ENCODE peak calls at places on chromosomes 5 and 9, in eight cellular contexts. J is fibroblast of lung, S is lung, L is cardiac muscle cell, F is heart left ventricle, V is psoas muscle, R is neural progenitor cell, P is DND-41. E is an unnamed sample. For H3K4me1, the result is how much of the 10 kb centered on the place peaks cover.

GRCh38 chr9:91658513-91659105 is 235.0 kb upstream of the NFIL3 start:
- DNase-seq in F (no peak), J (no peak), P (no peak), R (no peak), S (no peak), L (no peak), V (no peak), E (no peak)

GRCh38 chr9:113578877-113579269 is 115.3 kb downstream of the RGS3 start:
- DNase-seq in P (peak), R (no peak), L (peak), V (peak), F (peak), S (peak), J (peak), E (peak)

GRCh38 chr5:113606298-113607134 is 93.0 kb downstream of the YTHDC2 start:
- DNase-seq in P (peak), S (peak), R (peak), J (peak), F (peak), L (peak), V (no peak), E (no peak)

GRCh38 chr5:97840643-97841042 is 657.6 kb upstream of the RIOK2 start:
- DNase-seq in V (no peak), P (no peak), L (peak), F (no peak), J (no peak), S (no peak), R (no peak), E (no peak)

GRCh38 chr9:98140503-98140902 is 21.5 kb upstream of the TRIM14 start:
- DNase-seq in P (no peak), S (no peak), R (no peak), V (no peak), L (no peak), J (no peak), F (no peak), E (no peak)

GRCh38 chr9:113622600-113623400 is 159.3 kb downstream of the RGS3 start:
- DNase-seq in P (no peak), V (no peak), J (peak), L (peak), F (no peak), R (no peak), S (no peak), E (no peak)

GRCh38 chr9:136111910-136112309 is 6.8 kb downstream of the TMEM250 start:
- DNase-seq in V (no peak), J (no peak), F (no peak), P (no peak), S (no peak), L (no peak), R (no peak), E (no peak)

GRCh38 chr5:157324237-157324636 is 58.3 kb downstream of the CYFIP2 start:
- DNase-seq in R (no peak), V (no peak), L (no peak), F (no peak), J (no peak), S (no peak), P (peak), E (no peak)

DNA sequence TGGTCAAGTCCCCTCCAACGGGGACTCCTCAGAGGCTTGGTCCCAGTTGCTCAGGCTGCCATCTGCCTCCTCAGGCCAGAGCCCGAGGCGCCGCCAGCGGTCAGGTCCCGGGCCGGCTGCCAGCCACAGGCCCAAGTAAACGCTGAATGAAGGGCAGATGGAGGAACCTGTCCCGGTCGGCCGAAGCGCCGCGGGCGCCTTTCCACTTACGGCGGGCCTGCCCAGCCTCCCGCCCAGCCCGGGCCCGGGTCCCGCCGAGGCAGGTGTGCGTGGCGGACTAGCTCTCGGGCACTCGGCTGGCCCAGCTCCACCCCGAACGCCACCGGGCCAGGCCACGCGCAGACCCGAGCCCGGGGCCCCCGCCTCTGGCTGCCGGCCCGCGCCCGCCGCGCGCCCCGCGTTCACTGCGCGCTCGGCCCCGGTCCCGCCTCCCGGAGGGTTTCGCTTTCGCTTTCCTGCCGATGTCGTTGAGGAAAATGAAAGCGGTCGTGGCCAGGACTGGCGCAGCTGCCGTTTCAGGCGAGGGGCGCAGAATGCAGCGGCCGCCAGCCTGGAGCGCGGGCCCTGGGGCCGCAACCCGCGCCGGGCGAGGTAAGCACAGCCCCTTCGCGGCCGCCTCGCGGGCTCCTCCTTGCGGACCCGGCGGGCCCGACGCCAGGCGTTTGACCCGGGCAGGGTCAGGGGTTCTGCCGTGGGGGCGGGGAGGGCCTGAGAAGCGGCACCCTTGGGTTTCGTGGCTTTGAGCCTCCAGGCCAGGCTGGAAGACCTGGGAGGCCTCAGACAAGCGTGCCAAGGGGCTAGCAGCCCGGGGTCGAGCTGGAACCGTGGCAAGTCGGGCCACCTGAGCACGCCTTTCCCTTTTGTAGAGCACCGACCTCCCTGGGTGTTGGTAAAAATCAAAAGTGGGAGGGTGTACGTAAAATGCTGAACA is 41.2 kb downstream of the SLC22A5 start:
- DNase-seq in P (peak), F (peak), V (peak), J (peak), S (peak), R (peak), L (peak), E (peak)
- TF ChIP-seq CTCF in P (peak), F (peak), V (peak), J (peak), S (no peak), R (peak), L (peak), E (peak)

DNA sequence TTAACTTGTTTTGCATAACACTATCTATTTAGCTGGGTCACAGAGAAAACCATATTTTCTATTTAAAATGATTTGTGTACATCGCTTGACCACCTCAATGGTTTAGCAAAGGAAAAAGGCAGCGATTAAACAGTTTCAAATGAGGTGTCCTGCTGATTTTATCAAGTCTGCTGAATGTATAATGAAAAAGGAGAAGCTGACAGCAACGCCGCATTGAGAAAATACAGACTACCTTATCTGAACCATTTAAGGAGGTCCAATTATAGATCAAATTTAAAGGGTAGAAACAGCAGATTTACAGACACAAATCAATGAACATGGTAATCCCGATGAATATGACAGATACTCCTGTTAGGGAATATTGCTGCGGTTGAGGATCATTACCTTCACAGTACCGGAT is 29.6 kb downstream of the PSMB7 start:
- DNase-seq in V (no peak), S (no peak), J (no peak), F (no peak), R (no peak), L (no peak), P (no peak), E (no peak)
- H3K4me1 ChIP-seq in V (under half), S (under half), J (under half), F (half or more), R (under half), L (under half), P (under half), E (half or more)

GRCh38 chr9:137172907-137173794 is 1.3 kb upstream of the TMEM210 start:
- DNase-seq in L (no peak), V (no peak), R (no peak), J (no peak), F (no peak), S (no peak), P (no peak), E (no peak)

GRCh38 chr9:137173795-137174664 is 2.2 kb upstream of the TMEM210 start:
- DNase-seq in F (no peak), L (no peak), S (no peak), J (no peak), V (no peak), R (no peak), P (no peak), E (no peak)

GRCh38 chr9:137174722-137175293 is 3.0 kb upstream of the TMEM210 start:
- DNase-seq in F (no peak), V (no peak), L (no peak), R (peak), S (no peak), J (no peak), P (peak), E (no peak)

GRCh38 chr9:137176302-137177182 is 4.7 kb upstream of the TMEM210 start:
- DNase-seq in L (peak), P (peak), V (no peak), J (peak), S (no peak), F (no peak), R (peak), E (no peak)

GRCh38 chr9:137175345-137175961 is 3.6 kb upstream of the TMEM210 start:
- DNase-seq in S (no peak), L (no peak), F (no peak), V (no peak), J (no peak), P (peak), R (peak), E (no peak)
- TF ChIP-seq CTCF in S (no peak), L (peak), F (no peak), V (no peak), J (peak), P (peak), R (peak), E (no peak)

GRCh38 chr5:132489051-132489770 is 1.4 kb downstream of the IRF1 start:
- DNase-seq in J (no peak), L (no peak), F (peak), P (peak), R (no peak), S (peak), V (no peak), E (no peak)

GRCh38 chr5:132490484-132491367 is at the start of gene IRF1:
- DNase-seq in F (peak), V (peak), R (peak), P (peak), S (peak), J (peak), L (peak), E (peak)

GRCh38 chr5:132488590-132488989 is 2.0 kb downstream of the IRF1 start:
- DNase-seq in P (no peak), L (no peak), F (no peak), V (no peak), R (no peak), J (no peak), S (no peak), E (no peak)

GRCh38 chr5:132491368-132492364 is 1.1 kb upstream of the IRF1 start:
- DNase-seq in L (no peak), P (no peak), J (no peak), S (peak), F (peak), R (peak), V (no peak), E (no peak)

GRCh38 chr5:132489871-132490483 is 596 bp downstream of the IRF1 start:
- DNase-seq in F (peak), S (peak), R (peak), V (peak), P (peak), L (peak), J (peak), E (peak)
- H3K4me1 ChIP-seq in F (half or more), S (under half), R (under half), V (under half), P (half or more), L (under half), J (under half), E (half or more)

GRCh38 chr5:146592342-146592741 is 76.4 kb upstream of the GPR151 start:
- DNase-seq in L (no peak), V (no peak), P (no peak), S (no peak), J (no peak), R (no peak), F (no peak), E (no peak)

GRCh38 chr5:146599261-146599660 is 83.3 kb upstream of the GPR151 start:
- DNase-seq in S (no peak), L (no peak), R (no peak), J (no peak), F (no peak), P (no peak), V (no peak), E (no peak)

GRCh38 chr5:146595088-146595487 is 79.1 kb upstream of the GPR151 start:
- DNase-seq in F (no peak), L (no peak), P (no peak), S (no peak), V (no peak), J (no peak), R (no peak), E (no peak)
- TF ChIP-seq CTCF in F (no peak), L (no peak), P (no peak), S (no peak), V (no peak), J (no peak), R (peak), E (no peak)